ENCODE peak calls at places on chromosomes 7 and 10, in seven cellular contexts. G, L, H, Q, Z, C and W are unnamed samples.

GRCh38 chr7:33503014-33503413 is 373.6 kb downstream of the BBS9 start:
- DNase-seq in Z (no peak), H (no peak), G (no peak), C (no peak), Q (no peak), L (no peak), W (no peak)

GRCh38 chr7:39353615-39354376 is 212.4 kb upstream of the YAE1 start:
- DNase-seq in L (no peak), Z (peak; percentile 60), Q (no peak), G (peak; percentile 65), H (no peak), C (peak; percentile 84), W (peak; percentile 45)

GRCh38 chr7:94301024-94301588 is 93.6 kb upstream of the COL1A2 start:
- DNase-seq in G (peak; percentile 86), H (no peak), Z (peak; percentile 97), Q (no peak), C (peak; percentile 97), L (peak; percentile 88), W (peak; percentile 91)

GRCh38 chr7:22858640-22859561 is 36.3 kb upstream of the TOMM7 start:
- DNase-seq in H (no peak), Z (peak; percentile 99), G (no peak), L (peak; percentile 83), C (peak; percentile 100), Q (no peak), W (no peak)

GRCh38 chr10:11447571-11447970 is 163.9 kb downstream of the USP6NL start:
- DNase-seq in G (no peak), Q (no peak), H (no peak), Z (no peak), L (no peak), C (no peak), W (no peak)

GRCh38 chr10:6165221-6165725 is 37.5 kb upstream of the PFKFB3 start:
- DNase-seq in H (no peak), C (no peak), L (no peak), Z (no peak), Q (no peak), G (no peak), W (no peak)

GRCh38 chr7:84701524-84702306 is 485.1 kb downstream of the SEMA3D start:
- DNase-seq in L (no peak), Q (no peak), H (no peak), C (peak; percentile 99), G (no peak), Z (peak; percentile 99), W (peak; percentile 74)

GRCh38 chr10:17655567-17656146 is 11.7 kb downstream of the STAM start:
- DNase-seq in G (no peak), L (peak; percentile 87), C (peak; percentile 68), H (no peak), Z (no peak), Q (no peak), W (no peak)

GRCh38 chr7:55594870-55595269 is 22.6 kb upstream of the VOPP1 start:
- DNase-seq in G (no peak), L (no peak), H (no peak), C (no peak), Z (no peak), Q (no peak), W (no peak)

GRCh38 chr7:15845868-15846267 is 159.4 kb upstream of the MEOX2 start:
- DNase-seq in L (peak; percentile 18), G (no peak), Z (no peak), Q (no peak), H (no peak), C (no peak), W (no peak)

GRCh38 chr7:10973942-10974716 is 457 bp downstream of the PHF14 start:
- DNase-seq in Q (no peak), Z (peak; percentile 49), L (no peak), G (peak; percentile 57), H (peak; percentile 41), C (peak; percentile 21), W (peak; percentile 53)

GRCh38 chr7:6637544-6638229 is 569 bp downstream of the ZNF316 start:
- DNase-seq in Q (peak; percentile 45), C (peak; percentile 6), Z (no peak), H (peak; percentile 86), G (peak; percentile 50), L (no peak), W (peak; percentile 66)

GRCh38 chr7:138161600-138162081 is 85.4 kb downstream of the AKR1D1 start:
- DNase-seq in G (peak; percentile 94), H (peak; percentile 93), Q (peak; percentile 96), Z (peak; percentile 90), C (peak; percentile 75), L (peak; percentile 81), W (peak; percentile 97)

GRCh38 chr10:5692476-5693358 is 8.1 kb downstream of the TASOR2 start:
- DNase-seq in Q (no peak), Z (peak; percentile 31), G (peak; percentile 62), C (peak; percentile 23), H (peak; percentile 87), L (no peak), W (peak; percentile 84)

GRCh38 chr10:109819807-109820206 is 103.5 kb downstream of the XPNPEP1 start:
- DNase-seq in G (no peak), H (no peak), L (no peak), Q (no peak), Z (no peak), C (no peak), W (no peak)

GRCh38 chr7:35422715-35423114 is 168.8 kb upstream of the TBX20 start:
- DNase-seq in Z (no peak), H (no peak), C (no peak), Q (no peak), G (no peak), L (no peak), W (no peak)

GRCh38 chr7:122306320-122307227 is 2.0 kb upstream of the FEZF1 start:
- DNase-seq in C (no peak), Z (no peak), H (no peak), Q (peak; percentile 40), L (no peak), G (peak; percentile 82), W (no peak)

GRCh38 chr10:683448-684071 is 5.9 kb downstream of the DIP2C start:
- DNase-seq in C (peak; percentile 96), Q (no peak), L (no peak), H (no peak), Z (peak; percentile 97), G (no peak), W (peak; percentile 50)
- TF ChIP-seq CTCF in C (no peak), Q (no peak), L (no peak), H (no peak), Z (no peak), G (no peak), W (no peak)

DNA sequence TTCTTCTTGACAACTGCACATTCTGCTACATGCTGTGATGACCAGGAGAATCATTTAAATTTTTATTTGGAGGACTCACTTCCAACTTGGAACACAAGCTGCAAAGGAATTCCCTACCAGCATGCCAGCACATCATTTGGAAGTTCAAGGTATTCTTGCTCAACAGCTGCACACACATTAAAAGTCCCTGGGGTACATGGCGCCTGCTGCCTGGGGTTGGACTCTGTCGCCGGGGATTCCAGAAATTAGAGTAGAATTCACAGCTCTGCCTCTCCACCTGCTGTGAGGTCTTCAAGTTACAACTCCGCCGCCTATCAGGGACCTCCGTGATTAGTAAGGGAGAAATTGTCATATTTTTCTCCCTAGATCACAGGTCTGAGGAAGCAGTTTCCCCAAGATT is 1.1 kb downstream of the ZNF32 start:
- DNase-seq in Z (no peak), C (no peak), H (no peak), L (no peak), G (no peak), Q (no peak), W (no peak)
- H3K9me3 ChIP-seq in Z (peaks cover 7% of the 10 kb centered on the region), C (peaks cover 39% of the 10 kb centered on the region), H (no peaks in the 10 kb centered on the region), L (peaks cover 40% of the 10 kb centered on the region), G (peaks cover 35% of the 10 kb centered on the region), Q (no peaks in the 10 kb centered on the region), W (peaks cover 49% of the 10 kb centered on the region)

GRCh38 chr10:492896-493295 is 196.6 kb downstream of the DIP2C start:
- DNase-seq in Q (no peak), G (no peak), C (no peak), Z (no peak), L (no peak), H (no peak), W (no peak)

GRCh38 chr10:490256-490655 is 199.2 kb downstream of the DIP2C start:
- DNase-seq in C (no peak), Z (peak; percentile 64), H (no peak), Q (no peak), G (no peak), L (no peak), W (no peak)

GRCh38 chr10:490891-491571 is 198.4 kb downstream of the DIP2C start:
- DNase-seq in Z (peak; percentile 80), G (no peak), Q (no peak), H (no peak), L (no peak), C (peak; percentile 59), W (peak; percentile 23)

GRCh38 chr10:493391-494148 is 195.9 kb downstream of the DIP2C start:
- DNase-seq in L (no peak), G (no peak), C (no peak), Z (no peak), H (no peak), Q (no peak), W (no peak)

GRCh38 chr10:491667-492424 is 197.6 kb downstream of the DIP2C start:
- DNase-seq in L (no peak), Z (no peak), C (no peak), Q (no peak), G (no peak), H (no peak), W (no peak)
- H3K79me2 ChIP-seq in L (no peaks in the 10 kb centered on the region), Z (no peaks in the 10 kb centered on the region), C (peaks cover 87% of the 10 kb centered on the region), Q (peaks cover 3% of the 10 kb centered on the region), G (no peaks in the 10 kb centered on the region), H (peaks cover 7% of the 10 kb centered on the region), W (peaks cover 60% of the 10 kb centered on the region)

DNA sequence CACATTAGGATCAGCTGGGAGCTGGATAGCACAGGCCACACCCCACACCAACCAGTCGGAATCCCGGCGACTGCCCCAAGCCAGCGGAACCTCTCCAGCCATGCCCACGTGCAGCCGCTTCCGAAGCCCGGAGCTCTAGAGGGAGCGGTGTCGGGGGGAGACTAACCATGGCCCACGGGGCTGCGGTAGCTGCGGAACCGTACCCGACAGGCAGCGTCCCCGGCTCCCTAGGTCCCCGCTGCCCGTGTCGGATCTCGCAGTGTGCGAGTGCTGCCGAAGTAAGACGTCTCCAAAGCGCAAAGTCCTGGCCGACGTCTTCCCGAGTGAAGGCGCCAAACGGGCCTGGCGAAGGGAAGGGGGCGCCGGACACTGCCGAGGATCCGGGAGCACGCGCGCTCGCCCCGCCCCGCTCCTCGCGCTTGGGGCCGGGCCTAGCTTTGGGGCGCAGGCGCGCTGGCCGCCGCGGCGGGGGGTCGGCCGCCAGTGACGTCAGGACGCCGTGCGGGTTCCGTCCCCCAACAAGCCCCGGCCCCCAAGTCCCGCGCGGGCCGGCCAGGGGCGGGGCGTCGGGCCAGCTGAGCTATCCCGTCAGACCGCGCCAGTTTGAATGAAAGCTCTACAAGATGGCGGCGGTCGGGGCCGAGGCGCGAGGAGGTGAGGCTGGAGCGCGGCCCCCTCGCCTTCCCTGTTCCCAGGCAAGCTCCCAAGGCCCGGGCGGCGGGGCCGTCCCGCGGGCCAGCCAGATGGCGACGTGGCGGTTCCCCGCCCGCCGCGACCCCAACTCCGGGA is at the start of gene SUV39H2:
- DNase-seq in Q (peak; percentile 97), L (peak; percentile 76), Z (peak; percentile 94), C (peak; percentile 78), H (peak; percentile 96), G (peak; percentile 96), W (peak; percentile 98)
- TF ChIP-seq CTCF in Q (no peak), L (no peak), Z (no peak), C (no peak), H (no peak), G (no peak), W (no peak)

DNA sequence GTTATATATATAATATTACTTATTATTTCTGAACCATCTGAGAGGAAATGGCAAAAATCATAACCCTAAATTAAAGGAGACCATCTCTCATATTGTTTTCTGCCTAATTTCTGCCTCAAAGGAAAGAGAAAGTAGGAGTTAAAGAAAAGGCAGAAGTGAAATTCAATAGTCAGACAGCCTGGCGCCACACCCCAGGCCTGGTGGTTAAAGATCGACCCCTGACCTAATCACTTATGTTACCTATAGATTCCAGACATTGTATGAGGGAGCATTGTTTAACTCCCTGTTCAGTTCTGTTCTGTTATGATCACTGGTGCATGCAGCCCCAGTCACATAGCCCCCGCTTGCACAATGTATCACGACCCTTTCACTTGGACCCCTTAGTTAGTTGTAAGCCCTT is 24.9 kb upstream of the CHST3 start:
- DNase-seq in Z (no peak), C (no peak), G (no peak), H (no peak), Q (no peak), L (no peak), W (no peak)
- H3K9me3 ChIP-seq in Z (no peaks in the 10 kb centered on the region), C (peaks cover 7% of the 10 kb centered on the region), G (no peaks in the 10 kb centered on the region), H (no peaks in the 10 kb centered on the region), Q (no peaks in the 10 kb centered on the region), L (peaks cover 8% of the 10 kb centered on the region), W (no peaks in the 10 kb centered on the region)